ENCODE peak calls at places on chromosomes 2 and 18, in ten cellular contexts. One of them, this sample, is unnamed.

GRCh38 chr2:109162999-109163398 is 34.0 kb downstream of the SH3RF3 start:
- DNase-seq in GF-D8: no peak
- DNase-seq in SK-N-SH: no peak
- DNase-seq in hepatic stellate cell: peak; percentile 66
- DNase-seq in fibroblast of the aortic adventitia: peak; percentile 68
- DNase-seq in neural progenitor cell: no peak
- DNase-seq in EH: peak; percentile 74
- DNase-seq in ELR: no peak
- DNase-seq in fibroblast of the conjunctiva: no peak
- DNase-seq in astrocyte of the spinal cord: peak; percentile 79
- DNase-seq in this sample: no peak

GRCh38 chr18:35267161-35267651 is 22.8 kb downstream of the ZSCAN30 start:
- DNase-seq in GF-D8: no peak
- DNase-seq in SK-N-SH: peak; percentile 92
- DNase-seq in hepatic stellate cell: peak; percentile 18
- DNase-seq in fibroblast of the aortic adventitia: peak; percentile 49
- DNase-seq in neural progenitor cell: peak; percentile 4
- DNase-seq in EH: peak; percentile 29
- DNase-seq in ELR: no peak
- DNase-seq in fibroblast of the conjunctiva: peak; percentile 22
- DNase-seq in astrocyte of the spinal cord: peak; percentile 63
- DNase-seq in this sample: no peak

GRCh38 chr2:641501-642430 is 35.4 kb downstream of the TMEM18 start:
- DNase-seq in GF-D8: no peak
- DNase-seq in SK-N-SH: no peak
- DNase-seq in hepatic stellate cell: no peak
- DNase-seq in fibroblast of the aortic adventitia: no peak
- DNase-seq in neural progenitor cell: no peak
- DNase-seq in EH: no peak
- DNase-seq in ELR: no peak
- DNase-seq in fibroblast of the conjunctiva: no peak
- DNase-seq in astrocyte of the spinal cord: no peak
- DNase-seq in this sample: no peak

GRCh38 chr2:19356545-19357382 is 1.7 kb downstream of the OSR1 start:
- DNase-seq in GF-D8: no peak
- DNase-seq in SK-N-SH: peak; percentile 60
- DNase-seq in hepatic stellate cell: no peak
- DNase-seq in fibroblast of the aortic adventitia: peak; percentile 22
- DNase-seq in neural progenitor cell: peak; percentile 67
- DNase-seq in EH: peak; percentile 30
- DNase-seq in ELR: peak; percentile 29
- DNase-seq in fibroblast of the conjunctiva: no peak
- DNase-seq in astrocyte of the spinal cord: peak; percentile 35
- DNase-seq in this sample: peak; percentile 19

GRCh38 chr2:65367517-65367916 is 64.9 kb downstream of the SPRED2 start:
- DNase-seq in GF-D8: peak; percentile 65
- DNase-seq in SK-N-SH: peak; percentile 48
- DNase-seq in hepatic stellate cell: peak; percentile 63
- DNase-seq in fibroblast of the aortic adventitia: peak; percentile 97
- DNase-seq in neural progenitor cell: no peak
- DNase-seq in EH: peak; percentile 99
- DNase-seq in ELR: peak; percentile 99
- DNase-seq in fibroblast of the conjunctiva: peak; percentile 91
- DNase-seq in astrocyte of the spinal cord: peak; percentile 96
- DNase-seq in this sample: peak; percentile 98

GRCh38 chr2:232439758-232440135 is 16.2 kb upstream of the ALPI start:
- DNase-seq in GF-D8: no peak
- DNase-seq in SK-N-SH: peak; percentile 44
- DNase-seq in hepatic stellate cell: no peak
- DNase-seq in fibroblast of the aortic adventitia: no peak
- DNase-seq in neural progenitor cell: no peak
- DNase-seq in EH: no peak
- DNase-seq in ELR: no peak
- DNase-seq in fibroblast of the conjunctiva: no peak
- DNase-seq in astrocyte of the spinal cord: no peak
- DNase-seq in this sample: no peak

GRCh38 chr18:54004828-54005227 is 219.6 kb downstream of the MBD2 start:
- DNase-seq in GF-D8: no peak
- DNase-seq in SK-N-SH: no peak
- DNase-seq in hepatic stellate cell: no peak
- DNase-seq in fibroblast of the aortic adventitia: peak; percentile 25
- DNase-seq in neural progenitor cell: no peak
- DNase-seq in EH: peak; percentile 25
- DNase-seq in ELR: no peak
- DNase-seq in fibroblast of the conjunctiva: peak; percentile 18
- DNase-seq in astrocyte of the spinal cord: peak; percentile 34
- DNase-seq in this sample: peak; percentile 37

GRCh38 chr2:237664151-237664550 is 36.8 kb downstream of the LRRFIP1 start:
- DNase-seq in GF-D8: no peak
- DNase-seq in SK-N-SH: no peak
- DNase-seq in hepatic stellate cell: no peak
- DNase-seq in fibroblast of the aortic adventitia: no peak
- DNase-seq in neural progenitor cell: no peak
- DNase-seq in EH: no peak
- DNase-seq in ELR: no peak
- DNase-seq in fibroblast of the conjunctiva: no peak
- DNase-seq in astrocyte of the spinal cord: no peak
- DNase-seq in this sample: no peak

GRCh38 chr2:237500681-237501424 is 13.8 kb downstream of the MLPH start:
- DNase-seq in GF-D8: no peak
- DNase-seq in SK-N-SH: peak; percentile 41
- DNase-seq in hepatic stellate cell: peak; percentile 98
- DNase-seq in fibroblast of the aortic adventitia: peak; percentile 86
- DNase-seq in neural progenitor cell: no peak
- DNase-seq in EH: peak; percentile 100
- DNase-seq in ELR: peak; percentile 100
- DNase-seq in fibroblast of the conjunctiva: peak; percentile 80
- DNase-seq in astrocyte of the spinal cord: peak; percentile 100
- DNase-seq in this sample: peak; percentile 77

GRCh38 chr2:160970052-160970846 is 190.0 kb upstream of the TANK start:
- DNase-seq in GF-D8: no peak
- DNase-seq in SK-N-SH: peak; percentile 69
- DNase-seq in hepatic stellate cell: peak; percentile 46
- DNase-seq in fibroblast of the aortic adventitia: peak; percentile 95
- DNase-seq in neural progenitor cell: peak; percentile 85
- DNase-seq in EH: peak; percentile 88
- DNase-seq in ELR: peak; percentile 80
- DNase-seq in fibroblast of the conjunctiva: peak; percentile 82
- DNase-seq in astrocyte of the spinal cord: peak; percentile 87
- DNase-seq in this sample: peak; percentile 39

GRCh38 chr18:33114749-33115148 is 325.8 kb downstream of the CCDC178 start:
- DNase-seq in GF-D8: no peak
- DNase-seq in SK-N-SH: no peak
- DNase-seq in hepatic stellate cell: no peak
- DNase-seq in fibroblast of the aortic adventitia: no peak
- DNase-seq in neural progenitor cell: no peak
- DNase-seq in EH: no peak
- DNase-seq in ELR: no peak
- DNase-seq in fibroblast of the conjunctiva: no peak
- DNase-seq in astrocyte of the spinal cord: no peak
- DNase-seq in this sample: no peak

GRCh38 chr2:157830696-157831570 is 45.2 kb downstream of the ACVR1 start:
- DNase-seq in GF-D8: no peak
- DNase-seq in SK-N-SH: no peak
- DNase-seq in hepatic stellate cell: peak; percentile 75
- DNase-seq in fibroblast of the aortic adventitia: peak; percentile 95
- DNase-seq in neural progenitor cell: no peak
- DNase-seq in EH: peak; percentile 91
- DNase-seq in ELR: peak; percentile 97
- DNase-seq in fibroblast of the conjunctiva: peak; percentile 86
- DNase-seq in astrocyte of the spinal cord: peak; percentile 89
- DNase-seq in this sample: peak; percentile 93

This sample was measured in mammary epithelial cell.